ENCODE peak calls at places on chromosomes 6 and 20, in five cellular contexts. One of them, this sample, is unnamed. For H3K36me3, the result is how much of the 10 kb centered on the place peaks cover.

GRCh38 chr6:35452186-35453090 is at the start of gene FANCE:
- DNase-seq in ovary: peak
- DNase-seq in pancreas: peak
- DNase-seq in IMR-90: peak
- DNase-seq in endothelial cell of umbilical vein: peak
- DNase-seq in this sample: peak

GRCh38 chr6:113980937-113981554 is 10.1 kb upstream of the HDAC2 start:
- DNase-seq in IMR-90: peak
- DNase-seq in ovary: no peak
- DNase-seq in pancreas: no peak
- DNase-seq in endothelial cell of umbilical vein: peak
- DNase-seq in this sample: no peak

GRCh38 chr6:167696261-167696660 is 130.4 kb upstream of the AFDN start:
- DNase-seq in endothelial cell of umbilical vein: no peak
- DNase-seq in ovary: no peak
- DNase-seq in pancreas: no peak
- DNase-seq in IMR-90: no peak
- DNase-seq in this sample: no peak

GRCh38 chr6:129894904-129895303 is 33.8 kb upstream of the TMEM244 start:
- DNase-seq in pancreas: no peak
- DNase-seq in endothelial cell of umbilical vein: no peak
- DNase-seq in ovary: no peak
- DNase-seq in IMR-90: no peak
- DNase-seq in this sample: peak

GRCh38 chr6:158115102-158115501 is 53.0 kb downstream of the SERAC1 start:
- DNase-seq in pancreas: no peak
- DNase-seq in ovary: no peak
- DNase-seq in IMR-90: no peak
- DNase-seq in endothelial cell of umbilical vein: no peak
- DNase-seq in this sample: no peak

GRCh38 chr6:155248021-155249001 is 15.5 kb upstream of the CLDN20 start:
- DNase-seq in ovary: peak
- DNase-seq in endothelial cell of umbilical vein: peak
- DNase-seq in IMR-90: peak
- DNase-seq in pancreas: no peak
- DNase-seq in this sample: no peak

GRCh38 chr20:33539129-33539528 is 49.2 kb downstream of the CBFA2T2 start:
- DNase-seq in endothelial cell of umbilical vein: peak
- DNase-seq in ovary: no peak
- DNase-seq in pancreas: no peak
- DNase-seq in IMR-90: peak
- DNase-seq in this sample: no peak

GRCh38 chr6:39217177-39217864 is 12.0 kb downstream of the KCNK5 start:
- DNase-seq in ovary: no peak
- DNase-seq in endothelial cell of umbilical vein: no peak
- DNase-seq in pancreas: no peak
- DNase-seq in IMR-90: no peak
- DNase-seq in this sample: no peak

GRCh38 chr6:38195113-38195635 is 375.6 kb downstream of the ZFAND3 start:
- DNase-seq in ovary: no peak
- DNase-seq in pancreas: no peak
- DNase-seq in endothelial cell of umbilical vein: no peak
- DNase-seq in IMR-90: no peak
- DNase-seq in this sample: no peak

GRCh38 chr20:38286586-38287502 is 17.1 kb upstream of the BPI start:
- DNase-seq in ovary: no peak
- DNase-seq in IMR-90: no peak
- DNase-seq in endothelial cell of umbilical vein: no peak
- DNase-seq in pancreas: no peak
- DNase-seq in this sample: no peak

GRCh38 chr20:48329676-48330644 is 497.8 kb downstream of the PREX1 start:
- DNase-seq in endothelial cell of umbilical vein: peak
- DNase-seq in ovary: peak
- DNase-seq in pancreas: no peak
- DNase-seq in IMR-90: peak
- DNase-seq in this sample: no peak

GRCh38 chr6:168451805-168452204 is 10.8 kb downstream of the SMOC2 start:
- DNase-seq in pancreas: no peak
- DNase-seq in ovary: no peak
- DNase-seq in IMR-90: no peak
- DNase-seq in endothelial cell of umbilical vein: no peak
- DNase-seq in this sample: no peak

GRCh38 chr6:9412951-9413559 is 977.7 kb upstream of the SLC35B3 start:
- DNase-seq in ovary: no peak
- DNase-seq in pancreas: peak
- DNase-seq in endothelial cell of umbilical vein: no peak
- DNase-seq in IMR-90: no peak
- DNase-seq in this sample: no peak

GRCh38 chr6:83824831-83825230 is 28.3 kb upstream of the RIPPLY2 start:
- DNase-seq in endothelial cell of umbilical vein: peak
- DNase-seq in pancreas: no peak
- DNase-seq in ovary: no peak
- DNase-seq in IMR-90: no peak
- DNase-seq in this sample: no peak

GRCh38 chr6:124995131-124995530 is 32.9 kb downstream of the RNF217 start:
- DNase-seq in endothelial cell of umbilical vein: no peak
- DNase-seq in IMR-90: no peak
- DNase-seq in ovary: no peak
- DNase-seq in pancreas: no peak
- DNase-seq in this sample: no peak

GRCh38 chr6:157035576-157035975 is 258.4 kb downstream of the ARID1B start:
- DNase-seq in pancreas: no peak
- DNase-seq in IMR-90: no peak
- DNase-seq in endothelial cell of umbilical vein: no peak
- DNase-seq in ovary: no peak
- DNase-seq in this sample: no peak

GRCh38 chr6:163705923-163706322 is 291.4 kb downstream of the QKI start:
- DNase-seq in pancreas: no peak
- DNase-seq in endothelial cell of umbilical vein: no peak
- DNase-seq in ovary: no peak
- DNase-seq in IMR-90: no peak
- DNase-seq in this sample: no peak

GRCh38 chr6:163708459-163708858 is 293.9 kb downstream of the QKI start:
- DNase-seq in endothelial cell of umbilical vein: no peak
- DNase-seq in pancreas: no peak
- DNase-seq in ovary: no peak
- DNase-seq in IMR-90: no peak
- DNase-seq in this sample: no peak

GRCh38 chr6:163707385-163708355 is 293.2 kb downstream of the QKI start:
- DNase-seq in pancreas: no peak
- DNase-seq in ovary: no peak
- DNase-seq in endothelial cell of umbilical vein: no peak
- DNase-seq in IMR-90: no peak
- DNase-seq in this sample: no peak

GRCh38 chr6:163709255-163709654 is 294.7 kb downstream of the QKI start:
- DNase-seq in endothelial cell of umbilical vein: no peak
- DNase-seq in IMR-90: no peak
- DNase-seq in ovary: no peak
- DNase-seq in pancreas: no peak
- DNase-seq in this sample: no peak

GRCh38 chr6:163706688-163707087 is 292.2 kb downstream of the QKI start:
- DNase-seq in pancreas: no peak
- DNase-seq in ovary: no peak
- DNase-seq in endothelial cell of umbilical vein: no peak
- DNase-seq in IMR-90: no peak
- DNase-seq in this sample: no peak
- TF ChIP-seq CTCF in pancreas: no peak
- TF ChIP-seq CTCF in ovary: no peak
- TF ChIP-seq CTCF in endothelial cell of umbilical vein: no peak
- TF ChIP-seq CTCF in IMR-90: no peak
- TF ChIP-seq CTCF in this sample: no peak

GRCh38 chr6:41079080-41079479 is 6.3 kb downstream of the NFYA start:
- DNase-seq in IMR-90: no peak
- DNase-seq in pancreas: no peak
- DNase-seq in ovary: no peak
- DNase-seq in endothelial cell of umbilical vein: no peak
- DNase-seq in this sample: no peak
- H3K36me3 ChIP-seq in IMR-90: under half
- H3K36me3 ChIP-seq in pancreas: under half
- H3K36me3 ChIP-seq in ovary: under half
- H3K36me3 ChIP-seq in endothelial cell of umbilical vein: under half
- H3K36me3 ChIP-seq in this sample: under half

GRCh38 chr6:126339796-126340750 is at the start of gene CENPW:
- DNase-seq in ovary: peak
- DNase-seq in endothelial cell of umbilical vein: peak
- DNase-seq in IMR-90: peak
- DNase-seq in pancreas: peak
- DNase-seq in this sample: peak

GRCh38 chr6:126335210-126335609 is 4.7 kb upstream of the CENPW start:
- DNase-seq in endothelial cell of umbilical vein: no peak
- DNase-seq in pancreas: no peak
- DNase-seq in IMR-90: no peak
- DNase-seq in ovary: no peak
- DNase-seq in this sample: no peak

GRCh38 chr6:126333729-126334128 is 6.2 kb upstream of the CENPW start:
- DNase-seq in ovary: no peak
- DNase-seq in pancreas: no peak
- DNase-seq in endothelial cell of umbilical vein: no peak
- DNase-seq in IMR-90: no peak
- DNase-seq in this sample: no peak

GRCh38 chr6:126341126-126341525 is 1.2 kb downstream of the CENPW start:
- DNase-seq in ovary: no peak
- DNase-seq in pancreas: no peak
- DNase-seq in IMR-90: no peak
- DNase-seq in endothelial cell of umbilical vein: no peak
- DNase-seq in this sample: no peak

DNA sequence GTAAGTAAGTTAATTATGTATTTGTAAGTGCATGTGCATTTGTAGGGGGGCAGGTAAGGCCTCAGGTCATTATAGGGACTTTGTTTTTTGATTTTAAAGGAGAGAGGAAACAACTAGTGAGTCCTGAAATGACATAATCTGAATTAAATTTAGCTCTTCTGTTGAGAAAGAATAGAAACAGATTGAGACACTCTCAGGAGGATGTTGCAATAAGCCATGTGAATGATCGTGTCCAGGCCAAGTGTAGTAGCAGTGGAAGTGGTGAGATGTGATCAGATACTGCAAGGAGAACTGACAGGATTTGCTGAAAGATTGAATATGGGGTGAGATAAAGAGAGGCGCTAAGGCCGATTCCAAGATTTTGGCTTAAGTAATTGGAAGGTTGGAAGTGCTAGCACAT is 2.6 kb upstream of the CENPW start:
- DNase-seq in endothelial cell of umbilical vein: no peak
- DNase-seq in ovary: no peak
- DNase-seq in pancreas: no peak
- DNase-seq in IMR-90: peak
- DNase-seq in this sample: peak
- TF ChIP-seq CTCF in endothelial cell of umbilical vein: no peak
- TF ChIP-seq CTCF in ovary: no peak
- TF ChIP-seq CTCF in pancreas: no peak
- TF ChIP-seq CTCF in IMR-90: no peak
- TF ChIP-seq CTCF in this sample: no peak

DNA sequence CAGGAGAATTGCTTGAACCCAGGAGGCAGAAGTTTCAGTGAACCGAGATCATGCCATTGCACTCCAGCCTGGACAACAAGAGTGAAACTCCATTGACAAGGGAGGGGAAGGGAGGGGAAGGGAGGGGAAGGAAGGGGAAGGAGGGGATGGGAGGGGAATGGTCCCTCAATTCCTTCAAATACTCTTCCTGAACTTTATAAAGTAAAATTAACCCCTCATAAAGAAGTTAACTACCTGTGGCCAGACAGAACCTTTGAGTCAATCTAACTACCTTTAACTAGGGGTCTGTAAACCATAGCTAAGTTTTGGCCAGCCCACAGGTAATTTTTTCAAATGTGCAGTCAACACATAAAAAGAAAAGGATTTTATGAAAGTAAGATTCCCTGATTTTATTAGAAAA is 131.0 kb downstream of the ZMYND8 start:
- DNase-seq in ovary: no peak
- DNase-seq in pancreas: no peak
- DNase-seq in IMR-90: no peak
- DNase-seq in endothelial cell of umbilical vein: no peak
- DNase-seq in this sample: no peak
- H3K36me3 ChIP-seq in ovary: under half
- H3K36me3 ChIP-seq in pancreas: under half
- H3K36me3 ChIP-seq in IMR-90: under half
- H3K36me3 ChIP-seq in endothelial cell of umbilical vein: under half
- H3K36me3 ChIP-seq in this sample: under half

GRCh38 chr6:146542881-146543210 is 787 bp upstream of the RAB32 start:
- DNase-seq in endothelial cell of umbilical vein: no peak
- DNase-seq in IMR-90: peak
- DNase-seq in ovary: no peak
- DNase-seq in pancreas: no peak
- DNase-seq in this sample: no peak

GRCh38 chr6:146544783-146545182 is 1.1 kb downstream of the RAB32 start:
- DNase-seq in ovary: peak
- DNase-seq in pancreas: no peak
- DNase-seq in IMR-90: peak
- DNase-seq in endothelial cell of umbilical vein: peak
- DNase-seq in this sample: no peak

GRCh38 chr6:146545608-146546007 is 2.0 kb downstream of the RAB32 start:
- DNase-seq in endothelial cell of umbilical vein: peak
- DNase-seq in IMR-90: peak
- DNase-seq in ovary: no peak
- DNase-seq in pancreas: no peak
- DNase-seq in this sample: peak

GRCh38 chr6:146543940-146544661 is 468 bp downstream of the RAB32 start:
- DNase-seq in pancreas: peak
- DNase-seq in ovary: no peak
- DNase-seq in IMR-90: peak
- DNase-seq in endothelial cell of umbilical vein: peak
- DNase-seq in this sample: no peak

GRCh38 chr6:146543211-146543939 is at the start of gene RAB32:
- DNase-seq in pancreas: peak
- DNase-seq in ovary: peak
- DNase-seq in IMR-90: peak
- DNase-seq in endothelial cell of umbilical vein: peak
- DNase-seq in this sample: peak
- TF ChIP-seq CTCF in pancreas: peak
- TF ChIP-seq CTCF in ovary: peak
- TF ChIP-seq CTCF in IMR-90: peak
- TF ChIP-seq CTCF in endothelial cell of umbilical vein: peak
- TF ChIP-seq CTCF in this sample: peak

DNA sequence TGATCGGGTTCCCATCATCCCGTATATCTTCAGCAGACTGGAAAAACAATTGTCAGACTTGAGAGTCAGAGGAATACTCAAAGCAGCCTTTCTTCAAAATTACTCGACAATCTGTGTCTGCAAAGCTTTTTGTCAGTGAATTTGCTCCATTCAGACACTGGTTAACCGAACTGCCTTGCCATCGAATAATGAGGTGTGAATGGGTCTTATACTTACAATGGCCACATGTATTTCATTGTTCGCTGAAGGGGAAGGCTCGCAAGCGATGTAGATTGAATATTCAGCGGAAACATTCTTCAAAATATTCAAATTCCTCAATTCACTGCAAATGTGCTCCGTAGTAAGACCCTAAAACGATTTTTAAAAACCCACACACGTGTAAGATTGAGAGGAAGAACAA is 32.9 kb downstream of the JAG1 start:
- DNase-seq in endothelial cell of umbilical vein: no peak
- DNase-seq in ovary: no peak
- DNase-seq in pancreas: no peak
- DNase-seq in IMR-90: no peak
- DNase-seq in this sample: no peak
- H3K36me3 ChIP-seq in endothelial cell of umbilical vein: half or more
- H3K36me3 ChIP-seq in ovary: under half
- H3K36me3 ChIP-seq in pancreas: under half
- H3K36me3 ChIP-seq in IMR-90: half or more
- H3K36me3 ChIP-seq in this sample: under half